ENCODE peak calls at places on chromosomes 12 and 14, in seven cellular contexts. R, K, Y, F, V, G and M are unnamed samples.

GRCh38 chr12:53004582-53004981 is 1.7 kb upstream of the EIF4B start:
- DNase-seq in R (no peak), K (no peak), Y (no peak), F (no peak), V (peak), G (no peak), M (no peak)

GRCh38 chr12:46752396-46752795 is 73.4 kb downstream of the SLC38A4 start:
- DNase-seq in R (no peak), K (no peak), Y (no peak), F (no peak), V (peak), G (no peak), M (no peak)

GRCh38 chr12:132561784-132562156 is 48.6 kb downstream of the LRCOL1 start:
- DNase-seq in R (no peak), K (peak), Y (peak), F (no peak), V (no peak), G (no peak), M (no peak)

GRCh38 chr12:100295764-100296555 is 29.0 kb downstream of the SCYL2 start:
- DNase-seq in R (no peak), K (no peak), Y (no peak), F (no peak), V (peak), G (no peak), M (peak)

GRCh38 chr14:89912667-89913211 is 41.8 kb downstream of the EFCAB11 start:
- DNase-seq in R (no peak), K (peak), Y (no peak), F (no peak), V (peak), G (no peak), M (no peak)

GRCh38 chr12:123614531-123614930 is 12.6 kb downstream of the DDX55 start:
- DNase-seq in R (no peak), K (no peak), Y (no peak), F (no peak), V (peak), G (no peak), M (no peak)

GRCh38 chr12:27732281-27732680 is 21.6 kb downstream of the MRPS35 start:
- DNase-seq in R (no peak), K (no peak), Y (no peak), F (no peak), V (no peak), G (no peak), M (no peak)

GRCh38 chr12:107404981-107405380 is 280.6 kb upstream of the PWP1 start:
- DNase-seq in R (no peak), K (peak), Y (no peak), F (no peak), V (peak), G (no peak), M (no peak)

GRCh38 chr14:75832621-75833297 is 149.0 kb downstream of the TGFB3 start:
- DNase-seq in R (no peak), K (no peak), Y (no peak), F (no peak), V (peak), G (no peak), M (no peak)

GRCh38 chr14:33454022-33454645 is 496.7 kb downstream of the EGLN3 start:
- DNase-seq in R (no peak), K (no peak), Y (no peak), F (no peak), V (no peak), G (no peak), M (no peak)

GRCh38 chr12:28569698-28570411 is 379.6 kb downstream of the CCDC91 start:
- DNase-seq in R (no peak), K (no peak), Y (no peak), F (no peak), V (peak), G (no peak), M (no peak)

GRCh38 chr14:102084931-102085330 is 1.9 kb downstream of the HSP90AA1 start:
- DNase-seq in R (no peak), K (no peak), Y (no peak), F (no peak), V (no peak), G (no peak), M (no peak)

GRCh38 chr14:88559852-88560251 is 3.0 kb upstream of the ZC3H14 start:
- DNase-seq in R (no peak), K (peak), Y (no peak), F (no peak), V (peak), G (no peak), M (no peak)

GRCh38 chr12:10409387-10409786 is at the start of gene KLRC4:
- DNase-seq in R (no peak), K (peak), Y (no peak), F (peak), V (peak), G (no peak), M (no peak)

GRCh38 chr12:115295886-115296285 is 611.9 kb upstream of the TBX3 start:
- DNase-seq in R (no peak), K (no peak), Y (no peak), F (no peak), V (no peak), G (no peak), M (no peak)

GRCh38 chr14:76193696-76194095 is 42.0 kb downstream of the GPATCH2L start:
- DNase-seq in R (no peak), K (no peak), Y (no peak), F (no peak), V (peak), G (no peak), M (no peak)

GRCh38 chr12:98126637-98127335 is 388.6 kb upstream of the TMPO start:
- DNase-seq in R (no peak), K (no peak), Y (no peak), F (peak), V (no peak), G (no peak), M (no peak)

GRCh38 chr12:63845726-63846125 is 1.2 kb downstream of the SRGAP1 start:
- DNase-seq in R (no peak), K (peak), Y (no peak), F (peak), V (peak), G (no peak), M (no peak)

GRCh38 chr12:72511906-72512305 is 239.7 kb downstream of the TRHDE start:
- DNase-seq in R (no peak), K (no peak), Y (no peak), F (no peak), V (peak), G (no peak), M (no peak)

GRCh38 chr12:115341442-115341841 is 657.5 kb upstream of the TBX3 start:
- DNase-seq in R (peak), K (no peak), Y (no peak), F (no peak), V (peak), G (peak), M (no peak)

GRCh38 chr12:11757095-11757494 is 107.6 kb downstream of the ETV6 start:
- DNase-seq in R (no peak), K (no peak), Y (no peak), F (no peak), V (no peak), G (no peak), M (no peak)

GRCh38 chr14:47509957-47510356 is 165.4 kb downstream of the MDGA2 start:
- DNase-seq in R (no peak), K (no peak), Y (no peak), F (no peak), V (no peak), G (no peak), M (no peak)

GRCh38 chr12:47777741-47778558 is 4.9 kb downstream of the SLC48A1 start:
- DNase-seq in R (peak), K (peak), Y (no peak), F (no peak), V (no peak), G (no peak), M (peak)

GRCh38 chr12:49951411-49952105 is 1.0 kb downstream of the AQP2 start:
- DNase-seq in R (peak), K (no peak), Y (no peak), F (no peak), V (no peak), G (peak), M (no peak)

GRCh38 chr14:64734990-64735389 is 30.8 kb downstream of the PLEKHG3 start:
- DNase-seq in R (peak), K (no peak), Y (no peak), F (peak), V (no peak), G (peak), M (no peak)

GRCh38 chr14:50362791-50363733 is 33.6 kb downstream of the CDKL1 start:
- DNase-seq in R (no peak), K (peak), Y (peak), F (no peak), V (peak), G (no peak), M (no peak)